ENCODE peak calls at places on chromosome 13, in seven cellular contexts. Z is KG1; X is left ventricle myocardium inferior; I is GDM1; B is CD8-positive, alpha-beta memory T cell; U is NCI-H1417; Y is hippocampal formation. K is an unnamed sample.

GRCh38 chr13:75468602-75469001 is 13.4 kb downstream of the TBC1D4 start:
- DNase-seq in Z (no peak), X (no peak), I (no peak), B (no peak), U (no peak), Y (no peak), K (no peak)

GRCh38 chr13:67238277-67238859 is 8.2 kb upstream of the PCDH9 start:
- DNase-seq in Z (peak), X (no peak), I (no peak), B (no peak), U (peak), Y (no peak), K (peak)

GRCh38 chr13:91133941-91134772 is 213.3 kb upstream of the MIR17HG start:
- DNase-seq in Z (peak), X (no peak), I (peak), B (no peak), U (peak), Y (peak), K (peak)

GRCh38 chr13:89518289-89519077 is 1829.0 kb upstream of the MIR17HG start:
- DNase-seq in Z (no peak), X (no peak), I (no peak), B (no peak), U (no peak), Y (no peak), K (no peak)

GRCh38 chr13:68816715-68817114 is 1290.9 kb upstream of the ATXN8OS start:
- DNase-seq in Z (no peak), X (no peak), I (no peak), B (no peak), U (no peak), Y (no peak), K (no peak)

GRCh38 chr13:94947392-94947791 is 235.0 kb upstream of the SOX21 start:
- DNase-seq in Z (no peak), X (no peak), I (no peak), B (no peak), U (peak), Y (no peak), K (no peak)

GRCh38 chr13:114110091-114110829 is 22.2 kb downstream of the RASA3 start:
- DNase-seq in Z (peak), X (no peak), I (peak), B (peak), U (peak), Y (no peak), K (no peak)

GRCh38 chr13:37134411-37135041 is 29.1 kb upstream of the CSNK1A1L start:
- DNase-seq in Z (no peak), X (no peak), I (no peak), B (no peak), U (no peak), Y (no peak), K (no peak)

GRCh38 chr13:21033866-21034601 is 27.4 kb downstream of the LATS2 start:
- DNase-seq in Z (no peak), X (no peak), I (no peak), B (no peak), U (no peak), Y (no peak), K (no peak)

GRCh38 chr13:73933795-73934194 is 200.4 kb downstream of the KLF12 start:
- DNase-seq in Z (no peak), X (no peak), I (no peak), B (no peak), U (no peak), Y (no peak), K (no peak)

GRCh38 chr13:59665736-59666135 is 498.0 kb downstream of the DIAPH3 start:
- DNase-seq in Z (no peak), X (no peak), I (no peak), B (no peak), U (no peak), Y (no peak), K (no peak)

K was measured in CMK.